ENCODE peak calls at places on chromosomes 16 and 17, in four cellular contexts. N, Y, T and H are unnamed samples.

GRCh38 chr17:66275651-66276050 is 26.8 kb upstream of the PRKCA start:
- DNase-seq in N (peak), Y (no peak), T (no peak), H (no peak)

GRCh38 chr17:39666231-39666600 is 1.1 kb downstream of the TCAP start:
- DNase-seq in T (no peak), Y (no peak), N (no peak), H (no peak)

GRCh38 chr17:28570716-28571254 is 539 bp downstream of the PIGS start:
- DNase-seq in T (peak), Y (peak), N (no peak), H (no peak)

GRCh38 chr17:62572488-62573469 is 54.7 kb upstream of the MRC2 start:
- DNase-seq in Y (no peak), T (no peak), N (peak), H (no peak)

GRCh38 chr17:10812674-10813073 is 8.8 kb upstream of the TMEM238L start:
- DNase-seq in N (no peak), Y (no peak), T (no peak), H (no peak)

GRCh38 chr16:81445143-81445922 is 725 bp downstream of the CMIP start:
- DNase-seq in N (peak), Y (no peak), T (no peak), H (no peak)

GRCh38 chr16:724188-725040 is 1.8 kb downstream of the CCDC78 start:
- DNase-seq in T (no peak), N (no peak), Y (no peak), H (peak)

GRCh38 chr17:74307984-74308773 is 17.8 kb upstream of the KIF19 start:
- DNase-seq in T (no peak), N (no peak), Y (no peak), H (no peak)

GRCh38 chr17:40176409-40177110 is 710 bp upstream of the RAPGEFL1 start:
- DNase-seq in N (no peak), T (no peak), Y (no peak), H (no peak)

GRCh38 chr17:76599699-76600460 is 14.2 kb upstream of the ST6GALNAC2 start:
- DNase-seq in Y (no peak), T (no peak), N (peak), H (no peak)

GRCh38 chr16:22353188-22353919 is 21.1 kb downstream of the CDR2 start:
- DNase-seq in Y (peak), T (no peak), N (peak), H (no peak)

GRCh38 chr17:36496018-36496789 is 9.7 kb downstream of the ZNHIT3 start:
- DNase-seq in N (peak), Y (peak), T (peak), H (no peak)

GRCh38 chr17:40535924-40536717 is 29.2 kb downstream of the CCR7 start:
- DNase-seq in Y (no peak), T (no peak), N (no peak), H (no peak)

GRCh38 chr17:77142689-77143088 is 1.9 kb downstream of the SEC14L1 start:
- DNase-seq in Y (no peak), N (no peak), T (no peak), H (no peak)

GRCh38 chr16:649646-650045 is 481 bp downstream of the WDR90 start:
- DNase-seq in T (no peak), N (no peak), Y (no peak), H (no peak)

GRCh38 chr17:67891481-67892119 is 66.3 kb downstream of the BPTF start:
- DNase-seq in N (peak), T (no peak), Y (peak), H (no peak)

GRCh38 chr16:2498531-2499253 is 15.1 kb upstream of the ATP6V0C start:
- DNase-seq in N (no peak), Y (no peak), T (no peak), H (no peak)

GRCh38 chr16:11129378-11129781 is 126.6 kb downstream of the SOCS1 start:
- DNase-seq in Y (no peak), T (no peak), N (no peak), H (no peak)

GRCh38 chr16:10950393-10950792 is 6.0 kb downstream of the CLEC16A start:
- DNase-seq in Y (peak), N (no peak), T (no peak), H (no peak)

GRCh38 chr17:50634123-50634914 is at the start of gene ABCC3:
- DNase-seq in N (no peak), T (no peak), Y (no peak), H (no peak)

GRCh38 chr17:77460514-77461046 is 319.8 kb downstream of the SEC14L1 start:
- DNase-seq in N (no peak), T (no peak), Y (peak), H (no peak)

GRCh38 chr17:64056269-64057005 is 36.0 kb upstream of the ICAM2 start:
- DNase-seq in T (peak), Y (peak), N (no peak), H (peak)

GRCh38 chr17:64057701-64058263 is 37.3 kb upstream of the ICAM2 start:
- DNase-seq in Y (no peak), N (no peak), T (no peak), H (no peak)

GRCh38 chr17:64054304-64054703 is 33.9 kb upstream of the ICAM2 start:
- DNase-seq in N (no peak), Y (no peak), T (no peak), H (no peak)

GRCh38 chr17:64053101-64053500 is 32.7 kb upstream of the ICAM2 start:
- DNase-seq in T (no peak), N (no peak), Y (no peak), H (no peak)

GRCh38 chr17:64055183-64056142 is 35.0 kb upstream of the ICAM2 start:
- DNase-seq in T (no peak), Y (no peak), N (no peak), H (no peak)
- H3K56ac ChIP-seq in T (no peak), Y (peak), N (no peak), H (no peak)

DNA sequence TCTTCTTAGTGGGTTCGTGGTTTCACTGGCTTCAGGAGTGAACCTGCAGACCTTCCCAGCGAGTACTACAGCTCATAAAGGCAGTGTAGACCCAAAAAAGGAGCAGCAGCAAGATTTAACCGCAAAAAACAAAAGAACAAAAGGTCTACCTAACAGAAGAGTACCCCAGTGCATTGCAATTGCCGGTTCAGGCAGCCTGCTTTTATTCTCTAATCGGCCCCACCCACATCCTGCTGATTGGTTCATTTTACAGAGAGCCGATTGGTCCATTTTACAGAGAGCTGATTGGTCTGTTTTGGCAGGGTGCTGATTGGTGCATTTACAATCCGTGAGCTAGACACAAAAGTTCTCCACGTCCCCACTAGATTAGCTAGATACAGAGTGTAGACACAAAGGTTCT is 2.0 kb upstream of the ARRB2 start:
- DNase-seq in T (peak), N (no peak), Y (peak), H (no peak)
- H3K27ac ChIP-seq in T (no peak), N (no peak), Y (no peak), H (no peak)

DNA sequence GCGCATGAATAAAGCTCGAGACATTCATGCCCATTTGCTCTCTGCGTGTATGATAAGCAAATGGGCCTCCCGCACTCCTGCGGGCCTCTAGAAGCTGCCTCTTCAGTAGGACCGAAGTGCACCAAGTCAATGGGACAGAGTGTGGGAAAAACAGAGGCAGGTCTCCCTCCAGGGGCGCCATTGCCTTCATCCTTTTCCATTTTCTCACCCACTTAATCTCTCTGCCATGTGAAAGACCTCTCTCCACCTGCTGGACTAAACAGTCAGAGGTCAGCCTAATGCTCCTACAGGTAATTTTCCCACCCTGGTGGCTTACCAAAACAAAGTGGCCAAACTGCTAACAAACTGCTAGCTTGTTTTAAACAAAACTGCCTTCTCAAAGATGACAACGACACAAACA is 210.9 kb downstream of the ZFHX3 start:
- DNase-seq in Y (peak), T (peak), N (no peak), H (no peak)
- H3K56ac ChIP-seq in Y (no peak), T (no peak), N (no peak), H (no peak)

GRCh38 chr16:9062301-9062700 is 29.1 kb upstream of the HAPSTR1 start:
- DNase-seq in T (no peak), Y (no peak), N (no peak), H (no peak)
- H3K27ac ChIP-seq in T (no peak), Y (no peak), N (no peak), H (no peak)